ENCODE peak calls at places on chromosome 3, in four cellular contexts. K is AG04449, D is uterus, T is spleen. B is an unnamed sample.

GRCh38 chr3:125684199-125684598 is 88.9 kb upstream of the OSBPL11 start:
- DNase-seq in K (no peak), D (peak), T (no peak), B (no peak)

GRCh38 chr3:45841380-45841700 is 579 bp downstream of the LZTFL1 start:
- DNase-seq in K (no peak), D (no peak), T (no peak), B (no peak)

GRCh38 chr3:17204049-17204650 is 319.4 kb downstream of the PLCL2 start:
- DNase-seq in K (no peak), D (no peak), T (no peak), B (no peak)

GRCh38 chr3:51388286-51389029 is 2.6 kb upstream of the RBM15B start:
- DNase-seq in K (no peak), D (no peak), T (no peak), B (no peak)

GRCh38 chr3:196757876-196758739 is 18.5 kb downstream of the PAK2 start:
- DNase-seq in K (no peak), D (no peak), T (no peak), B (peak)

GRCh38 chr3:187456268-187456667 is 88.1 kb downstream of the RTP4 start:
- DNase-seq in K (no peak), D (peak), T (no peak), B (peak)

GRCh38 chr3:152754303-152754702 is 80.6 kb upstream of the P2RY1 start:
- DNase-seq in K (no peak), D (no peak), T (no peak), B (no peak)

GRCh38 chr3:134009345-134010000 is 20.3 kb downstream of the SLCO2A1 start:
- DNase-seq in K (no peak), D (no peak), T (no peak), B (no peak)

GRCh38 chr3:57727096-57727495 is 29.0 kb upstream of the SLMAP start:
- DNase-seq in K (no peak), D (no peak), T (no peak), B (no peak)

GRCh38 chr3:42192334-42193200 is 73.4 kb downstream of the CCK start:
- DNase-seq in K (no peak), D (no peak), T (no peak), B (no peak)

GRCh38 chr3:53495518-53496501 is 1.4 kb downstream of the CACNA1D start:
- DNase-seq in K (no peak), D (no peak), T (no peak), B (no peak)

GRCh38 chr3:167874667-167875372 is 139.3 kb downstream of the SERPINI1 start:
- DNase-seq in K (no peak), D (no peak), T (no peak), B (no peak)

GRCh38 chr3:42118762-42119361 is 27.7 kb downstream of the TRAK1 start:
- DNase-seq in K (no peak), D (no peak), T (no peak), B (no peak)

GRCh38 chr3:195806211-195806915 is 5.4 kb downstream of the MUC4 start:
- DNase-seq in K (no peak), D (no peak), T (no peak), B (no peak)

GRCh38 chr3:42127226-42127625 is 36.1 kb downstream of the TRAK1 start:
- DNase-seq in K (no peak), D (no peak), T (no peak), B (no peak)

GRCh38 chr3:160454995-160455394 is 5.4 kb upstream of the TRIM59 start:
- DNase-seq in K (no peak), D (no peak), T (no peak), B (no peak)

GRCh38 chr3:136937886-136938285 is 19.9 kb upstream of the IL20RB start:
- DNase-seq in K (no peak), D (no peak), T (no peak), B (no peak)

GRCh38 chr3:62793961-62794360 is 81.3 kb downstream of the CADPS start:
- DNase-seq in K (no peak), D (no peak), T (no peak), B (no peak)

GRCh38 chr3:25782938-25783660 is at the start of gene NGLY1:
- DNase-seq in K (no peak), D (peak), T (peak), B (no peak)
- TF ChIP-seq CTCF in K (peak), D (peak), T (no peak), B (no peak)

DNA sequence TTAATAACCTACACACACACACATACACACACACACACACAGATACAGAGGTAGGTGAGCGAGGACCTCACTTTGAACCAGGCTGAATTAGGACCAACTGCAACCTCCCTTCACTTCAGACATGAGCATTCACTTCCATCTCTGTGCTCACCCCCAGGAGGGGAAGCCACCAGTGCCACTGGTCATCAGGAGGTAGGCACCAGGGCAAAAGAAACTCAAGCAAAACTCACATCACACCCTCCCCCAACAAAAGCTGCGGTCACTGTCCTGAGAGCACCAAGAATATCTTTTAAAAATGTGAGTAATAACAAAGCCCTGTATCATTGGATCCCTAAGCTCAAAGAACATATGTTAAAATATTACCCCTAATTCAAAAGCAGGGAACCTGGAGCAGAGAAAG is 8.1 kb downstream of the FOXP1 start:
- DNase-seq in K (no peak), D (no peak), T (no peak), B (no peak)
- H3K4me3 ChIP-seq in K (no peak), D (no peak), T (no peak), B (no peak)

DNA sequence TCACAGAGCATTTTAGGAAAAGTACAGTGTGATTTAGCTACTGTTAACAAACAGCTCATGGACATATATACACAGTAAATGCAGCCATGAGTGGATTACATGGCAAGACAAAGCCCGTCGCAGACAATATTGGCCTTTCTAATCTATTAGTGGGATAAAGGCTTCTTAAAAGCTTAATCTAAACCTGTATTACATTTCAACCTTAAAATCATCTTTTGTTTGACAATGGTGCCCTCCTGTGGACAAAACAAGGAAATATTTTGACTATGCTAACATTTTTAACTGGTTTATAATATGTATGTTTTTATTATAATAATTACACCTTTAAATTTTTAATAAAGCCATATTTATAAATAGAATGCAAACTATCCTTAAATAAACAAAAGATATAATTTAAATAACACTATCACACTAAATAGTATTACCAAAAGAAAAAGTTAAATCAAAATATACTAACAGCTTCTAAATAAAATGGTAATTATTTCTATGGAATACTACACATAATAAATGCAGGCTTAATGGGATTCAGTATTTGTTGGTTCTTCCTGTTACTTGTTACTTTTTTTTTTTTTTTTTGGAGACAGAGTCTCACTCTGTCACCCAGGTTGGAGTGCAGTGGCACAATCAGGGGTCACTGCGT is 38.6 kb downstream of the TAFA4 start:
- DNase-seq in K (no peak), D (no peak), T (no peak), B (peak)
- TF ChIP-seq CTCF in K (peak), D (peak), T (no peak), B (peak)

GRCh38 chr3:15630646-15631350 is 29.3 kb downstream of the BTD start:
- DNase-seq in K (no peak), D (no peak), T (no peak), B (no peak)
- H3K4me3 ChIP-seq in K (peak), D (peak), T (peak), B (peak)

DNA sequence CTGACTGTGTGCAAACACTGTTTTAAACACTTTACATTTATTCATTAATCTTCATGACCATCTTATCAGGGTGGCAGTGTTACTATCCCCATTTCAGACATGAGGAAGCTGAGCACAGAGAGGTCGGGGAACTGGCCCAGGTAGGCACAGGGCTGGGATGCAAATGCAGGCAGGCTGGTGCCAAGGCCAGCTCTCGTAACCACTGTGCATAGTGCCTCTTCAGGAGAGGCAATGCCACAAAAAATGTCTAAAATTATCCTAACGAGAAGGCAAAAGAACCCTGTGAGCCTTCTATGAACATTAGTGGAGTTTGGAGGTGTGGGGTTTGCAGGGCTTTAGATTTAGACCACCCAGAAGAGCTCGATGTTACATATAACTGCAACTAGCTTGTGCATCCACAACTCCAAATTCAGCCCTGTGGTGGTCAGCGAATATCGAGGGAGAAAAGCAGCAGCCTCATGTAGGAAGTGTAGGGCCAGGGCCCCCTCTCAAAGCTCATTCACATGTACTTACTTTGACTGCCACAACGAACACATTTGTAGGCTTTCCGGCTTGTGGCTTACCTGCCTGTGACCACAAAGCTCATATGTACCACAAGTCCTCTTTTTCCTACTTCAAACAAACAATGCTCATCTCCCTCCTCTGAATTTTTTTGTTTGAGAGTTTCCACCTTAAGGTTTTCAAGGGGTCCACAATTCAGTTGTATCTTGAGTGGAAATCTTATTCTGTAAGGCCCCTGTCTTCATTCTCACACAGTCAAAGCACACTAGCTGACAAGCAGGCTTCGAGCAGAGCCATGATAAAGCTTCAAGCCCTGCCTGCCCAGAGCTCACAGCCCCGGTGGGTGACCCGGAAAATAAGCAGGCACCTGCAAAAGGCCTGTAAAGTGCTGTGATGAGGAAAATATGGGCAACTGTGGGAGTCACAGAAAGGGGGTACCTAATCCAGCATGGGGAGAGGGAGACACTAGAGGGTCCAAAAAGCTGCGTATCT is 722.9 kb upstream of the CFAP20DC start:
- DNase-seq in K (no peak), D (no peak), T (peak), B (no peak)
- TF ChIP-seq CTCF in K (no peak), D (no peak), T (no peak), B (no peak)

GRCh38 chr3:173567997-173568396 is 170.5 kb downstream of the NLGN1 start:
- DNase-seq in K (no peak), D (no peak), T (no peak), B (no peak)

GRCh38 chr3:173568623-173569022 is 171.1 kb downstream of the NLGN1 start:
- DNase-seq in K (no peak), D (no peak), T (no peak), B (no peak)
- H3K4me3 ChIP-seq in K (no peak), D (no peak), T (no peak), B (no peak)

GRCh38 chr3:147187687-147188086 is 218.7 kb downstream of the ZIC4 start:
- DNase-seq in K (no peak), D (no peak), T (no peak), B (no peak)

GRCh38 chr3:147184794-147185193 is 221.5 kb downstream of the ZIC4 start:
- DNase-seq in K (no peak), D (no peak), T (no peak), B (no peak)

GRCh38 chr3:147189016-147189415 is 217.3 kb downstream of the ZIC4 start:
- DNase-seq in K (no peak), D (no peak), T (no peak), B (no peak)

DNA sequence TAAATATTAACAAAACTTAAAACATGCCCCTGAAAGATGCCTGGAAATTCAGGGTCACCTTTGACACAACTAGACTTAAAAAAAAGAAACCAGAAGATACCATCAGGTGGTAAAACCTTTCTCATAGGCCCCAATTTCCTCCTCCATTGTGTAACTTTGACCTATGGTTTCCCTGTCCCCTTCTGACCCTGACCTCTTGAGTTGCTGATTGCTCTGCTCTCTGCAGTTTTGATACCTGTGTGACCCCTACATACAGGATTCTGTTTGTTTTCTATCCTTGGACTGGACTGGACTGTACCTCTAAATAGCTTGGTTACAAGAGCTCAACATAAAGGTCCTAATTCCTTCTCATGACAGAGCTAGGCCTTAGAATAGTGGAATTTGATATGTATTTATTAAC is 220.6 kb downstream of the ZIC4 start:
- DNase-seq in K (no peak), D (no peak), T (no peak), B (no peak)
- TF ChIP-seq CTCF in K (no peak), D (no peak), T (no peak), B (no peak)

B was measured in retinal pigment epithelial cell.